ENCODE peak calls at places on chromosome 9, in nine cellular contexts. One of them, this sample, is unnamed.

GRCh38 chr9:696332-697090 is 145.0 kb upstream of the DMRT1 start:
- DNase-seq in breast epithelium: peak
- DNase-seq in aorta: no peak
- DNase-seq in trophoblast cell: peak
- DNase-seq in GM23248: peak
- DNase-seq in midbrain: peak
- DNase-seq in neuronal stem cell: no peak
- DNase-seq in left cardiac atrium: peak
- DNase-seq in BJ: no peak
- DNase-seq in this sample: peak

GRCh38 chr9:116100711-116101111 is 52.9 kb upstream of the PAPPA start:
- DNase-seq in breast epithelium: no peak
- DNase-seq in aorta: no peak
- DNase-seq in trophoblast cell: peak
- DNase-seq in GM23248: peak
- DNase-seq in midbrain: no peak
- DNase-seq in neuronal stem cell: no peak
- DNase-seq in left cardiac atrium: no peak
- DNase-seq in BJ: no peak
- DNase-seq in this sample: no peak

GRCh38 chr9:28120241-28121025 is 547.2 kb upstream of the C9orf72 start:
- DNase-seq in breast epithelium: no peak
- DNase-seq in aorta: no peak
- DNase-seq in trophoblast cell: no peak
- DNase-seq in GM23248: no peak
- DNase-seq in midbrain: no peak
- DNase-seq in neuronal stem cell: peak
- DNase-seq in left cardiac atrium: no peak
- DNase-seq in BJ: no peak
- DNase-seq in this sample: no peak

GRCh38 chr9:114156311-114156657 is 947 bp downstream of the COL27A1 start:
- DNase-seq in breast epithelium: peak
- DNase-seq in aorta: peak
- DNase-seq in trophoblast cell: peak
- DNase-seq in GM23248: peak
- DNase-seq in midbrain: no peak
- DNase-seq in neuronal stem cell: no peak
- DNase-seq in left cardiac atrium: no peak
- DNase-seq in BJ: no peak
- DNase-seq in this sample: peak

GRCh38 chr9:113542016-113542415 is 78.5 kb downstream of the RGS3 start:
- DNase-seq in breast epithelium: no peak
- DNase-seq in aorta: no peak
- DNase-seq in trophoblast cell: no peak
- DNase-seq in GM23248: no peak
- DNase-seq in midbrain: no peak
- DNase-seq in neuronal stem cell: no peak
- DNase-seq in left cardiac atrium: peak
- DNase-seq in BJ: no peak
- DNase-seq in this sample: no peak

GRCh38 chr9:16223074-16223871 is 647.2 kb downstream of the BNC2 start:
- DNase-seq in breast epithelium: no peak
- DNase-seq in aorta: no peak
- DNase-seq in trophoblast cell: no peak
- DNase-seq in GM23248: no peak
- DNase-seq in midbrain: no peak
- DNase-seq in neuronal stem cell: no peak
- DNase-seq in left cardiac atrium: no peak
- DNase-seq in BJ: no peak
- DNase-seq in this sample: peak

GRCh38 chr9:31590091-31590490 is 794.4 kb upstream of the ACO1 start:
- DNase-seq in breast epithelium: no peak
- DNase-seq in aorta: no peak
- DNase-seq in trophoblast cell: no peak
- DNase-seq in GM23248: peak
- DNase-seq in midbrain: no peak
- DNase-seq in neuronal stem cell: no peak
- DNase-seq in left cardiac atrium: no peak
- DNase-seq in BJ: no peak
- DNase-seq in this sample: no peak

GRCh38 chr9:21443849-21444625 is 3.8 kb downstream of the IFNA1 start:
- DNase-seq in breast epithelium: no peak
- DNase-seq in aorta: no peak
- DNase-seq in trophoblast cell: no peak
- DNase-seq in GM23248: no peak
- DNase-seq in midbrain: no peak
- DNase-seq in neuronal stem cell: no peak
- DNase-seq in left cardiac atrium: no peak
- DNase-seq in BJ: no peak
- DNase-seq in this sample: no peak

GRCh38 chr9:120438111-120438510 is 141.9 kb downstream of the CDK5RAP2 start:
- DNase-seq in breast epithelium: no peak
- DNase-seq in aorta: no peak
- DNase-seq in trophoblast cell: no peak
- DNase-seq in GM23248: peak
- DNase-seq in midbrain: no peak
- DNase-seq in neuronal stem cell: no peak
- DNase-seq in left cardiac atrium: no peak
- DNase-seq in BJ: no peak
- DNase-seq in this sample: no peak

GRCh38 chr9:133571491-133571890 is 37.0 kb downstream of the ADAMTSL2 start:
- DNase-seq in breast epithelium: no peak
- DNase-seq in aorta: no peak
- DNase-seq in trophoblast cell: no peak
- DNase-seq in GM23248: no peak
- DNase-seq in midbrain: no peak
- DNase-seq in neuronal stem cell: no peak
- DNase-seq in left cardiac atrium: no peak
- DNase-seq in BJ: no peak
- DNase-seq in this sample: no peak

GRCh38 chr9:96009690-96010477 is 134.4 kb downstream of the ERCC6L2 start:
- DNase-seq in breast epithelium: no peak
- DNase-seq in aorta: no peak
- DNase-seq in trophoblast cell: no peak
- DNase-seq in GM23248: no peak
- DNase-seq in midbrain: no peak
- DNase-seq in neuronal stem cell: no peak
- DNase-seq in left cardiac atrium: no peak
- DNase-seq in BJ: no peak
- DNase-seq in this sample: no peak

GRCh38 chr9:114235113-114235589 is 79.8 kb downstream of the COL27A1 start:
- DNase-seq in breast epithelium: no peak
- DNase-seq in aorta: no peak
- DNase-seq in trophoblast cell: no peak
- DNase-seq in GM23248: no peak
- DNase-seq in midbrain: no peak
- DNase-seq in neuronal stem cell: no peak
- DNase-seq in left cardiac atrium: no peak
- DNase-seq in BJ: no peak
- DNase-seq in this sample: no peak

GRCh38 chr9:72791436-72791835 is 161.4 kb downstream of the ALDH1A1 start:
- DNase-seq in breast epithelium: no peak
- DNase-seq in aorta: no peak
- DNase-seq in trophoblast cell: no peak
- DNase-seq in GM23248: no peak
- DNase-seq in midbrain: no peak
- DNase-seq in neuronal stem cell: no peak
- DNase-seq in left cardiac atrium: no peak
- DNase-seq in BJ: no peak
- DNase-seq in this sample: no peak

GRCh38 chr9:82490019-82490499 is 501.5 kb downstream of the SPATA31D1 start:
- DNase-seq in breast epithelium: peak
- DNase-seq in aorta: no peak
- DNase-seq in trophoblast cell: no peak
- DNase-seq in GM23248: peak
- DNase-seq in midbrain: no peak
- DNase-seq in neuronal stem cell: no peak
- DNase-seq in left cardiac atrium: no peak
- DNase-seq in BJ: peak
- DNase-seq in this sample: no peak

GRCh38 chr9:31839273-31839672 is 545.2 kb upstream of the ACO1 start:
- DNase-seq in breast epithelium: no peak
- DNase-seq in aorta: no peak
- DNase-seq in trophoblast cell: no peak
- DNase-seq in GM23248: no peak
- DNase-seq in midbrain: no peak
- DNase-seq in neuronal stem cell: no peak
- DNase-seq in left cardiac atrium: no peak
- DNase-seq in BJ: no peak
- DNase-seq in this sample: no peak

GRCh38 chr9:27086818-27087680 is 22.0 kb upstream of the TEK start:
- DNase-seq in breast epithelium: no peak
- DNase-seq in aorta: no peak
- DNase-seq in trophoblast cell: peak
- DNase-seq in GM23248: peak
- DNase-seq in midbrain: no peak
- DNase-seq in neuronal stem cell: no peak
- DNase-seq in left cardiac atrium: no peak
- DNase-seq in BJ: peak
- DNase-seq in this sample: no peak

GRCh38 chr9:133207021-133207531 is 2.0 kb downstream of the OBP2B start:
- DNase-seq in breast epithelium: no peak
- DNase-seq in aorta: peak
- DNase-seq in trophoblast cell: no peak
- DNase-seq in GM23248: no peak
- DNase-seq in midbrain: no peak
- DNase-seq in neuronal stem cell: no peak
- DNase-seq in left cardiac atrium: no peak
- DNase-seq in BJ: no peak
- DNase-seq in this sample: no peak

GRCh38 chr9:124258765-124259272 is 1.1 kb downstream of the NEK6 start:
- DNase-seq in breast epithelium: no peak
- DNase-seq in aorta: no peak
- DNase-seq in trophoblast cell: no peak
- DNase-seq in GM23248: peak
- DNase-seq in midbrain: no peak
- DNase-seq in neuronal stem cell: no peak
- DNase-seq in left cardiac atrium: no peak
- DNase-seq in BJ: no peak
- DNase-seq in this sample: no peak

GRCh38 chr9:97958812-97959511 is 21.0 kb upstream of the HEMGN start:
- DNase-seq in breast epithelium: no peak
- DNase-seq in aorta: no peak
- DNase-seq in trophoblast cell: no peak
- DNase-seq in GM23248: peak
- DNase-seq in midbrain: peak
- DNase-seq in neuronal stem cell: no peak
- DNase-seq in left cardiac atrium: no peak
- DNase-seq in BJ: no peak
- DNase-seq in this sample: no peak

GRCh38 chr9:18274693-18275092 is 199.3 kb upstream of the ADAMTSL1 start:
- DNase-seq in breast epithelium: no peak
- DNase-seq in aorta: no peak
- DNase-seq in trophoblast cell: no peak
- DNase-seq in GM23248: peak
- DNase-seq in midbrain: peak
- DNase-seq in neuronal stem cell: no peak
- DNase-seq in left cardiac atrium: no peak
- DNase-seq in BJ: no peak
- DNase-seq in this sample: no peak

GRCh38 chr9:97412628-97413382 is 909 bp downstream of the TDRD7 start:
- DNase-seq in breast epithelium: no peak
- DNase-seq in aorta: no peak
- DNase-seq in trophoblast cell: peak
- DNase-seq in GM23248: peak
- DNase-seq in midbrain: peak
- DNase-seq in neuronal stem cell: peak
- DNase-seq in left cardiac atrium: no peak
- DNase-seq in BJ: no peak
- DNase-seq in this sample: no peak

GRCh38 chr9:33155393-33155792 is 11.7 kb downstream of the B4GALT1 start:
- DNase-seq in breast epithelium: no peak
- DNase-seq in aorta: no peak
- DNase-seq in trophoblast cell: no peak
- DNase-seq in GM23248: peak
- DNase-seq in midbrain: no peak
- DNase-seq in neuronal stem cell: no peak
- DNase-seq in left cardiac atrium: no peak
- DNase-seq in BJ: no peak
- DNase-seq in this sample: no peak

GRCh38 chr9:4680178-4680535 is 788 bp downstream of the CDC37L1 start:
- DNase-seq in breast epithelium: no peak
- DNase-seq in aorta: no peak
- DNase-seq in trophoblast cell: peak
- DNase-seq in GM23248: peak
- DNase-seq in midbrain: peak
- DNase-seq in neuronal stem cell: no peak
- DNase-seq in left cardiac atrium: no peak
- DNase-seq in BJ: no peak
- DNase-seq in this sample: no peak

GRCh38 chr9:133910855-133911514 is 81.1 kb downstream of the VAV2 start:
- DNase-seq in breast epithelium: no peak
- DNase-seq in aorta: no peak
- DNase-seq in trophoblast cell: no peak
- DNase-seq in GM23248: no peak
- DNase-seq in midbrain: no peak
- DNase-seq in neuronal stem cell: no peak
- DNase-seq in left cardiac atrium: no peak
- DNase-seq in BJ: no peak
- DNase-seq in this sample: no peak

GRCh38 chr9:5578698-5579085 is 50.2 kb upstream of the RIC1 start:
- DNase-seq in breast epithelium: no peak
- DNase-seq in aorta: no peak
- DNase-seq in trophoblast cell: no peak
- DNase-seq in GM23248: no peak
- DNase-seq in midbrain: no peak
- DNase-seq in neuronal stem cell: no peak
- DNase-seq in left cardiac atrium: no peak
- DNase-seq in BJ: no peak
- DNase-seq in this sample: no peak

GRCh38 chr9:115694014-115694413 is 459.6 kb upstream of the PAPPA start:
- DNase-seq in breast epithelium: no peak
- DNase-seq in aorta: no peak
- DNase-seq in trophoblast cell: peak
- DNase-seq in GM23248: peak
- DNase-seq in midbrain: peak
- DNase-seq in neuronal stem cell: peak
- DNase-seq in left cardiac atrium: no peak
- DNase-seq in BJ: peak
- DNase-seq in this sample: no peak

GRCh38 chr9:99180662-99181061 is 41.1 kb downstream of the ALG2 start:
- DNase-seq in breast epithelium: no peak
- DNase-seq in aorta: no peak
- DNase-seq in trophoblast cell: no peak
- DNase-seq in GM23248: no peak
- DNase-seq in midbrain: no peak
- DNase-seq in neuronal stem cell: no peak
- DNase-seq in left cardiac atrium: no peak
- DNase-seq in BJ: no peak
- DNase-seq in this sample: no peak

GRCh38 chr9:16133556-16134227 is 580.8 kb downstream of the CCDC171 start:
- DNase-seq in breast epithelium: no peak
- DNase-seq in aorta: peak
- DNase-seq in trophoblast cell: peak
- DNase-seq in GM23248: peak
- DNase-seq in midbrain: peak
- DNase-seq in neuronal stem cell: peak
- DNase-seq in left cardiac atrium: peak
- DNase-seq in BJ: no peak
- DNase-seq in this sample: peak

GRCh38 chr9:95102572-95102971 is 214.9 kb downstream of the FANCC start:
- DNase-seq in breast epithelium: no peak
- DNase-seq in aorta: no peak
- DNase-seq in trophoblast cell: no peak
- DNase-seq in GM23248: no peak
- DNase-seq in midbrain: no peak
- DNase-seq in neuronal stem cell: no peak
- DNase-seq in left cardiac atrium: no peak
- DNase-seq in BJ: no peak
- DNase-seq in this sample: peak

GRCh38 chr9:36772449-36773370 is 200.0 kb downstream of the MELK start:
- DNase-seq in breast epithelium: no peak
- DNase-seq in aorta: no peak
- DNase-seq in trophoblast cell: peak
- DNase-seq in GM23248: peak
- DNase-seq in midbrain: no peak
- DNase-seq in neuronal stem cell: no peak
- DNase-seq in left cardiac atrium: no peak
- DNase-seq in BJ: no peak
- DNase-seq in this sample: no peak

GRCh38 chr9:93329632-93330286 is 121.7 kb upstream of the FAM120A start:
- DNase-seq in breast epithelium: no peak
- DNase-seq in aorta: no peak
- DNase-seq in trophoblast cell: peak
- DNase-seq in GM23248: no peak
- DNase-seq in midbrain: no peak
- DNase-seq in neuronal stem cell: no peak
- DNase-seq in left cardiac atrium: no peak
- DNase-seq in BJ: no peak
- DNase-seq in this sample: no peak

This sample was measured in thyroid gland.